ENCODE peak calls at places on chromosomes 12 and 14, in eight cellular contexts. F is NCI-H2081; D is DMS 273 treated with DMSO at 0.1 percent for 48 hours; S is A172; E is HT1080; A is naive thymus-derived CD4-positive, alpha-beta T cell; O is ureter; R is cardiac muscle cell. Q is an unnamed sample.

GRCh38 chr12:92445253-92446081 is 257.3 kb upstream of the PLEKHG7 start:
- DNase-seq in A (no peak), O (no peak), S (no peak), D (no peak), R (no peak), F (no peak), E (no peak), Q (peak)

GRCh38 chr14:67837011-67837624 is 17.5 kb downstream of the RAD51B start:
- DNase-seq in R (peak), S (peak), O (no peak), F (peak), A (peak), D (peak), E (peak), Q (peak)

GRCh38 chr14:57732886-57733285 is 133.0 kb downstream of the SLC35F4 start:
- DNase-seq in E (peak), S (no peak), A (no peak), F (peak), O (no peak), R (no peak), D (peak), Q (peak)

GRCh38 chr12:130162267-130162666 is at the start of gene FZD10:
- DNase-seq in A (no peak), D (peak), S (no peak), E (no peak), R (peak), F (no peak), O (peak), Q (peak)

GRCh38 chr12:49548822-49549648 is 10.2 kb downstream of the KCNH3 start:
- DNase-seq in F (no peak), R (peak), S (no peak), D (no peak), A (no peak), O (no peak), E (no peak), Q (peak)

GRCh38 chr12:96399081-96399918 is 939 bp downstream of the CDK17 start:
- DNase-seq in E (peak), D (peak), R (peak), S (peak), O (peak), F (peak), A (peak), Q (peak)

GRCh38 chr12:51401486-51401885 is 10.3 kb upstream of the GALNT6 start:
- DNase-seq in D (no peak), E (no peak), F (no peak), A (no peak), R (no peak), S (no peak), O (no peak), Q (no peak)

GRCh38 chr14:88535149-88535548 is 19.7 kb downstream of the PTPN21 start:
- DNase-seq in D (no peak), E (no peak), S (no peak), F (no peak), O (no peak), R (peak), A (no peak), Q (no peak)

GRCh38 chr12:84113666-84114065 is 798.9 kb downstream of the SLC6A15 start:
- DNase-seq in F (no peak), D (no peak), E (no peak), O (no peak), S (no peak), R (no peak), A (no peak), Q (no peak)

GRCh38 chr12:56104815-56105476 is 587 bp downstream of the PA2G4 start:
- DNase-seq in E (peak), O (no peak), D (no peak), A (no peak), F (peak), R (peak), S (no peak), Q (peak)

GRCh38 chr12:8687846-8688601 is 9.8 kb upstream of the RIMKLB start:
- DNase-seq in O (peak), E (peak), D (peak), R (peak), F (peak), A (peak), S (peak), Q (peak)

GRCh38 chr12:88501976-88502938 is 78.0 kb downstream of the KITLG start:
- DNase-seq in D (no peak), R (no peak), A (no peak), F (no peak), O (no peak), S (peak), E (peak), Q (peak)

GRCh38 chr14:89443002-89443660 is 26.1 kb upstream of the FOXN3 start:
- DNase-seq in S (no peak), E (no peak), O (no peak), A (no peak), F (no peak), D (no peak), R (no peak), Q (no peak)

GRCh38 chr12:93823616-93824410 is 146.6 kb downstream of the CRADD start:
- DNase-seq in D (no peak), S (no peak), E (no peak), F (no peak), O (no peak), A (no peak), R (no peak), Q (no peak)

GRCh38 chr14:34711169-34711568 is 3.2 kb downstream of the CFL2 start:
- DNase-seq in R (peak), O (no peak), S (peak), F (peak), A (no peak), E (peak), D (peak), Q (no peak)

GRCh38 chr12:4412462-4412861 is 33.0 kb upstream of the FGF23 start:
- DNase-seq in F (peak), D (no peak), A (no peak), S (no peak), E (no peak), O (no peak), R (no peak), Q (peak)

GRCh38 chr14:68476212-68476964 is 316.5 kb downstream of the ZFP36L1 start:
- DNase-seq in E (peak), S (peak), A (no peak), O (no peak), R (no peak), D (no peak), F (no peak), Q (peak)

GRCh38 chr12:112107728-112108447 is 695 bp downstream of the NAA25 start:
- DNase-seq in A (no peak), F (peak), S (no peak), E (peak), D (no peak), O (peak), R (peak), Q (peak)

GRCh38 chr12:26854028-26854387 is 21.0 kb upstream of the ITPR2 start:
- DNase-seq in E (no peak), D (no peak), F (no peak), A (no peak), S (no peak), O (no peak), R (no peak), Q (no peak)

GRCh38 chr12:108582981-108583770 is 14.7 kb downstream of the TMEM119 start:
- DNase-seq in S (no peak), A (no peak), O (no peak), F (no peak), R (no peak), D (no peak), E (no peak), Q (no peak)

GRCh38 chr12:95300286-95300685 is 82.7 kb downstream of the VEZT start:
- DNase-seq in E (no peak), S (no peak), R (no peak), O (no peak), A (no peak), F (no peak), D (no peak), Q (no peak)

GRCh38 chr12:75838309-75838708 is 193.3 kb downstream of the PHLDA1 start:
- DNase-seq in D (no peak), S (no peak), O (no peak), F (no peak), E (no peak), A (no peak), R (no peak), Q (no peak)

GRCh38 chr12:106634206-106634605 is 51.4 kb downstream of the RFX4 start:
- DNase-seq in R (no peak), S (no peak), F (no peak), E (no peak), A (no peak), O (no peak), D (no peak), Q (no peak)

GRCh38 chr12:124399622-124400021 is 104.7 kb downstream of the RFLNA start:
- DNase-seq in S (no peak), F (no peak), E (no peak), O (no peak), D (no peak), A (peak), R (no peak), Q (peak)

GRCh38 chr14:59126714-59127436 is 61.6 kb upstream of the DAAM1 start:
- DNase-seq in O (no peak), E (peak), S (peak), F (peak), A (peak), R (peak), D (peak), Q (peak)

GRCh38 chr14:23514009-23514962 is 37.3 kb downstream of the ZFHX2 start:
- DNase-seq in S (no peak), E (no peak), O (no peak), F (peak), A (no peak), R (no peak), D (peak), Q (no peak)

GRCh38 chr12:53320352-53321195 is 836 bp downstream of the AAAS start:
- DNase-seq in O (no peak), A (no peak), D (no peak), S (peak), R (no peak), E (no peak), F (no peak), Q (no peak)

GRCh38 chr12:46160081-46160980 is 108.5 kb downstream of the SLC38A1 start:
- DNase-seq in R (peak), O (peak), A (no peak), F (peak), D (peak), S (no peak), E (no peak), Q (peak)

GRCh38 chr12:17456486-17456885 is 633.5 kb downstream of the RERGL start:
- DNase-seq in D (no peak), E (peak), S (no peak), R (no peak), A (no peak), F (no peak), O (no peak), Q (no peak)

GRCh38 chr14:64671591-64671990 is 32.6 kb upstream of the PLEKHG3 start:
- DNase-seq in S (peak), E (peak), D (peak), O (no peak), R (peak), A (peak), F (peak), Q (peak)